ENCODE peak calls at places on chromosomes 5 and 9, in six cellular contexts. F, L, N, G, U and A are unnamed samples.

GRCh38 chr9:137252555-137253506 is 1.7 kb downstream of the STPG3 start:
- DNase-seq in F (no peak), N (peak), G (no peak), U (no peak), L (no peak), A (no peak)

GRCh38 chr5:116359575-116359974 is 215.0 kb downstream of the SEMA6A start:
- DNase-seq in L (no peak), G (no peak), N (no peak), U (no peak), F (peak), A (no peak)

GRCh38 chr5:97022898-97023297 is 87.0 kb downstream of the LNPEP start:
- DNase-seq in G (no peak), F (no peak), U (no peak), L (no peak), N (no peak), A (no peak)

GRCh38 chr5:175335691-175336090 is 108.3 kb downstream of the DRD1 start:
- DNase-seq in F (no peak), L (no peak), G (no peak), N (no peak), U (no peak), A (no peak)

GRCh38 chr9:34989946-34990635 is 546 bp downstream of the DNAJB5 start:
- DNase-seq in G (no peak), L (peak), N (peak), U (peak), F (peak), A (peak)

GRCh38 chr9:71472400-71472799 is 295.9 kb downstream of the CEMIP2 start:
- DNase-seq in N (no peak), L (no peak), F (no peak), G (no peak), U (no peak), A (no peak)

GRCh38 chr5:110099562-110099961 is 409.8 kb downstream of the MAN2A1 start:
- DNase-seq in N (no peak), U (no peak), L (no peak), G (no peak), F (peak), A (no peak)

GRCh38 chr9:133727876-133728441 is 10.2 kb downstream of the SARDH start:
- DNase-seq in F (no peak), L (no peak), U (no peak), G (no peak), N (peak), A (no peak)

GRCh38 chr9:107504585-107505455 is 15.3 kb upstream of the KLF4 start:
- DNase-seq in L (peak), G (peak), N (no peak), F (peak), U (no peak), A (peak)

GRCh38 chr5:28576022-28576421 is 1537.6 kb upstream of the CDH9 start:
- DNase-seq in L (peak), U (peak), F (no peak), N (no peak), G (no peak), A (no peak)

GRCh38 chr9:89674667-89675402 is 70.0 kb downstream of the GADD45G start:
- DNase-seq in L (peak), U (no peak), F (no peak), G (no peak), N (no peak), A (no peak)

GRCh38 chr5:15440434-15440833 is 59.5 kb upstream of the FBXL7 start:
- DNase-seq in U (no peak), N (no peak), L (no peak), G (no peak), F (no peak), A (no peak)

GRCh38 chr5:176392526-176392925 is 4.0 kb downstream of the HIGD2A start:
- DNase-seq in N (no peak), U (no peak), L (no peak), G (no peak), F (no peak), A (peak)